ENCODE peak calls at places on chromosome 10, in four cellular contexts. A, X, J and Q are unnamed samples.

GRCh38 chr10:73887038-73888015 is 13.0 kb upstream of the CAMK2G start:
- DNase-seq in A (peak; percentile 91), J (no peak), X (peak; percentile 93), Q (peak; percentile 77)

GRCh38 chr10:43199684-43200537 is 61.7 kb downstream of the CSGALNACT2 start:
- DNase-seq in J (peak; percentile 4), A (no peak), X (no peak), Q (no peak)

GRCh38 chr10:71998119-71998839 is 34.1 kb downstream of the CHST3 start:
- DNase-seq in A (peak; percentile 96), J (no peak), X (peak; percentile 28), Q (no peak)

GRCh38 chr10:17001961-17002749 is 127.5 kb downstream of the CUBN start:
- DNase-seq in X (no peak), A (no peak), J (peak; percentile 50), Q (no peak)

GRCh38 chr10:77533887-77534278 is 103.7 kb downstream of the KCNMA1 start:
- DNase-seq in J (no peak), X (peak; percentile 68), A (no peak), Q (no peak)

GRCh38 chr10:62681211-62681940 is 123.1 kb upstream of the ADO start:
- DNase-seq in J (peak; percentile 64), X (no peak), A (no peak), Q (no peak)

GRCh38 chr10:34491666-34492065 is 323.4 kb downstream of the PARD3 start:
- DNase-seq in A (no peak), X (no peak), J (no peak), Q (no peak)

GRCh38 chr10:97270523-97271154 is 21.8 kb downstream of the ARHGAP19 start:
- DNase-seq in J (no peak), X (no peak), A (no peak), Q (no peak)

GRCh38 chr10:112634096-112634830 is 187.2 kb downstream of the VTI1A start:
- DNase-seq in A (no peak), X (peak; percentile 18), J (no peak), Q (no peak)

GRCh38 chr10:30999084-30999712 is 32.5 kb downstream of the ZNF438 start:
- DNase-seq in X (no peak), J (no peak), A (no peak), Q (no peak)

GRCh38 chr10:66637273-66638036 is 288.4 kb upstream of the LRRTM3 start:
- DNase-seq in J (no peak), X (no peak), A (peak; percentile 12), Q (no peak)

GRCh38 chr10:23158370-23158769 is 33.7 kb upstream of the PTF1A start:
- DNase-seq in X (peak; percentile 79), J (peak; percentile 41), A (peak; percentile 68), Q (peak; percentile 48)

GRCh38 chr10:125355657-125356056 is 195.3 kb upstream of the CTBP2 start:
- DNase-seq in A (no peak), J (no peak), X (no peak), Q (no peak)

GRCh38 chr10:93867481-93867880 is 26.3 kb upstream of the SLC35G1 start:
- DNase-seq in X (no peak), A (no peak), J (no peak), Q (no peak)

GRCh38 chr10:23197416-23197861 is 5.3 kb downstream of the PTF1A start:
- DNase-seq in J (no peak), A (no peak), X (no peak), Q (no peak)

GRCh38 chr10:103812431-103812830 is 42.9 kb downstream of the SH3PXD2A start:
- DNase-seq in X (no peak), A (no peak), J (no peak), Q (no peak)

GRCh38 chr10:89301721-89302445 is at the start of gene IFIT2:
- DNase-seq in A (peak; percentile 85), X (peak; percentile 68), J (peak; percentile 35), Q (peak; percentile 47)

GRCh38 chr10:30820282-30820991 is 190.9 kb upstream of the LYZL2 start:
- DNase-seq in J (no peak), X (no peak), A (no peak), Q (no peak)

GRCh38 chr10:121927361-121927840 is 430 bp downstream of the ATE1 start:
- DNase-seq in X (peak; percentile 84), A (no peak), J (peak; percentile 22), Q (peak; percentile 40)

GRCh38 chr10:3749597-3750351 is 35.2 kb downstream of the KLF6 start:
- DNase-seq in A (no peak), X (peak; percentile 20), J (peak; percentile 3), Q (no peak)

GRCh38 chr10:92591550-92592140 is 1.3 kb upstream of the KIF11 start:
- DNase-seq in X (peak; percentile 83), A (peak; percentile 87), J (peak; percentile 91), Q (peak; percentile 93)

GRCh38 chr10:11610855-11611247 is 599 bp downstream of the USP6NL start:
- DNase-seq in X (peak; percentile 34), J (peak; percentile 23), A (peak; percentile 37), Q (no peak)

GRCh38 chr10:119665901-119666708 is 14.9 kb downstream of the BAG3 start:
- DNase-seq in A (no peak), J (no peak), X (no peak), Q (no peak)

GRCh38 chr10:59868974-59869940 is 37.1 kb downstream of the CCDC6 start:
- DNase-seq in A (no peak), J (no peak), X (no peak), Q (no peak)